ENCODE peak calls at places on chromosomes 11 and 22, in six cellular contexts. Q is M059J; M is stimulated activated naive CD4-positive, alpha-beta T cell; V is RCC 7860; U is left lung; E is fibroblast of the aortic adventitia. T is an unnamed sample.

GRCh38 chr11:76660533-76661305 is 9.8 kb downstream of the LRRC32 start:
- DNase-seq in E (no peak), U (no peak), M (no peak), Q (no peak), V (no peak), T (no peak)

GRCh38 chr11:62984451-62984991 is at the start of gene SLC22A6:
- DNase-seq in M (no peak), U (no peak), Q (no peak), E (no peak), V (no peak), T (no peak)

GRCh38 chr11:67312187-67313021 is 9.1 kb downstream of the SSH3 start:
- DNase-seq in E (no peak), V (no peak), Q (no peak), M (peak; percentile 26), U (peak; percentile 81), T (no peak)

GRCh38 chr11:22558638-22559037 is 67.0 kb downstream of the FANCF start:
- DNase-seq in U (no peak), V (no peak), M (no peak), Q (peak; percentile 57), E (peak; percentile 2), T (no peak)

GRCh38 chr11:63567044-63567840 is 4.1 kb upstream of the PLAAT2 start:
- DNase-seq in V (peak; percentile 96), U (no peak), E (peak; percentile 96), M (peak; percentile 50), Q (peak; percentile 95), T (no peak)

GRCh38 chr11:65432686-65433582 is 10.3 kb downstream of the NEAT1 start:
- DNase-seq in E (peak; percentile 72), U (no peak), Q (peak; percentile 67), V (peak; percentile 37), M (no peak), T (no peak)

GRCh38 chr11:122523841-122524531 is 131.5 kb upstream of the UBASH3B start:
- DNase-seq in Q (no peak), U (no peak), E (peak; percentile 15), M (no peak), V (no peak), T (no peak)

GRCh38 chr11:111429066-111429506 is 50.0 kb upstream of the POU2AF1 start:
- DNase-seq in M (peak; percentile 17), Q (peak; percentile 55), V (peak; percentile 22), E (peak; percentile 84), U (no peak), T (peak; percentile 64)

GRCh38 chr11:7115775-7116174 is 27.0 kb downstream of the RBMXL2 start:
- DNase-seq in V (no peak), U (no peak), E (peak; percentile 63), M (no peak), Q (no peak), T (no peak)

GRCh38 chr11:34570584-34570983 is 50.3 kb upstream of the EHF start:
- DNase-seq in Q (peak; percentile 99), V (peak; percentile 46), M (no peak), E (peak; percentile 12), U (no peak), T (no peak)

GRCh38 chr22:28002863-28003565 is 84.0 kb upstream of the PITPNB start:
- DNase-seq in M (no peak), Q (no peak), E (no peak), V (no peak), U (no peak), T (no peak)

GRCh38 chr22:30778261-30778660 is 83.6 kb downstream of the OSBP2 start:
- DNase-seq in M (no peak), V (no peak), U (no peak), Q (no peak), E (no peak), T (no peak)

GRCh38 chr11:77087723-77088225 is 14.9 kb upstream of the OMP start:
- DNase-seq in U (peak; percentile 66), M (no peak), V (no peak), E (no peak), Q (no peak), T (no peak)

GRCh38 chr11:94283678-94284077 is 20.7 kb upstream of the IZUMO1R start:
- DNase-seq in M (no peak), V (no peak), U (no peak), E (peak; percentile 12), Q (no peak), T (no peak)

GRCh38 chr22:30143265-30143664 is 63.0 kb downstream of the HORMAD2 start:
- DNase-seq in E (no peak), V (no peak), M (no peak), Q (no peak), U (no peak), T (no peak)